ENCODE peak calls at places on chromosomes 6 and 20, in eight cellular contexts. O is AG09309; G is GM03348; C is Caki2; E is COR-L47; P is stimulated activated CD4-positive, alpha-beta T cell treated with anti-CD3 and anti-CD28 coated beads, TNF-alpha, amount 100 ng/mL, for 24 hours; T is tibial artery; H is cardiac septum. D is an unnamed sample.

GRCh38 chr20:13494019-13494418 is 144.7 kb downstream of the TASP1 start:
- DNase-seq in H (no peak), O (no peak), T (no peak), P (no peak), G (no peak), C (no peak), E (no peak), D (no peak)

GRCh38 chr6:134170844-134171243 is 118.4 kb upstream of the SLC2A12 start:
- DNase-seq in T (no peak), P (no peak), E (no peak), G (no peak), C (no peak), H (no peak), O (no peak), D (peak)

GRCh38 chr20:14337400-14338171 is at the start of gene FLRT3:
- DNase-seq in E (peak), O (peak), H (peak), T (peak), P (no peak), C (peak), G (peak), D (peak)

GRCh38 chr20:14721926-14722325 is 384.5 kb upstream of the FLRT3 start:
- DNase-seq in T (no peak), G (no peak), P (no peak), H (no peak), O (no peak), E (no peak), C (no peak), D (no peak)

GRCh38 chr20:2692036-2692885 is at the start of gene EBF4:
- DNase-seq in O (no peak), P (peak), H (no peak), T (peak), C (peak), G (peak), E (no peak), D (peak)

GRCh38 chr6:111992851-111993250 is 61.1 kb upstream of the CCN6 start:
- DNase-seq in G (peak), C (no peak), T (no peak), H (no peak), E (no peak), P (peak), O (no peak), D (no peak)

GRCh38 chr6:138454976-138455706 is 44.2 kb downstream of the NHSL1 start:
- DNase-seq in P (peak), H (no peak), G (no peak), E (peak), O (no peak), T (no peak), C (peak), D (no peak)

GRCh38 chr20:31560900-31561598 is 44.0 kb upstream of the ID1 start:
- DNase-seq in O (peak), H (no peak), T (peak), P (no peak), E (no peak), C (peak), G (peak), D (no peak)

GRCh38 chr20:17856024-17856564 is 112.5 kb downstream of the SNX5 start:
- DNase-seq in P (no peak), C (no peak), H (no peak), O (no peak), T (no peak), G (no peak), E (no peak), D (no peak)

GRCh38 chr6:21915707-21916399 is 322.3 kb downstream of the SOX4 start:
- DNase-seq in O (no peak), C (peak), E (no peak), T (no peak), G (peak), P (no peak), H (no peak), D (no peak)

GRCh38 chr20:17485017-17485416 is 46.2 kb downstream of the BFSP1 start:
- DNase-seq in E (no peak), C (no peak), T (no peak), O (no peak), P (no peak), G (no peak), H (no peak), D (no peak)

GRCh38 chr6:29762781-29763214 is 39.6 kb downstream of the HLA-F start:
- DNase-seq in G (no peak), O (no peak), E (no peak), P (no peak), H (no peak), T (peak), C (peak), D (no peak)

GRCh38 chr6:36267731-36268477 is 2.0 kb upstream of the PNPLA1 start:
- DNase-seq in E (no peak), H (no peak), P (no peak), C (no peak), T (no peak), O (no peak), G (no peak), D (no peak)

GRCh38 chr6:164507197-164507957 is 802.0 kb downstream of the C6orf118 start:
- DNase-seq in P (no peak), H (no peak), O (no peak), E (no peak), T (no peak), G (no peak), C (no peak), D (no peak)

D was measured in sigmoid colon.